ENCODE peak calls at places on chromosomes 1 and 21, in nine cellular contexts. P is mammary epithelial cell, M is fibroblast of lung, E is A549, O is esophagus squamous epithelium, F is upper lobe of left lung, Z is PC-3, C is heart left ventricle, S is GM06990. D is an unnamed sample.

GRCh38 chr1:246923900-246924299 is 7.8 kb downstream of the AHCTF1 start:
- DNase-seq in F (no peak), O (no peak), E (no peak), Z (no peak), S (no peak), M (no peak), C (no peak), P (no peak), D (no peak)

GRCh38 chr1:12426030-12426429 is 192.0 kb downstream of the DHRS3 start:
- DNase-seq in Z (no peak), O (no peak), C (no peak), M (peak; percentile 80), P (no peak), E (no peak), F (no peak), S (no peak), D (no peak)

GRCh38 chr1:36761073-36761472 is 273.2 kb downstream of the GRIK3 start:
- DNase-seq in E (no peak), C (no peak), Z (peak; percentile 41), S (no peak), O (no peak), F (no peak), P (no peak), M (no peak), D (no peak)

GRCh38 chr1:206808615-206809014 is 36.3 kb upstream of the IL10 start:
- DNase-seq in Z (peak; percentile 72), O (no peak), P (no peak), F (no peak), M (peak; percentile 43), E (no peak), S (no peak), C (no peak), D (peak; percentile 59)

GRCh38 chr21:38303300-38303699 is 46.5 kb downstream of the KCNJ15 start:
- DNase-seq in Z (peak; percentile 90), O (no peak), E (peak; percentile 14), P (peak; percentile 90), S (no peak), M (peak; percentile 89), C (no peak), F (no peak), D (peak; percentile 89)

GRCh38 chr1:226723640-226724532 is 15.2 kb downstream of the ITPKB start:
- DNase-seq in Z (peak; percentile 56), C (peak; percentile 60), E (no peak), F (no peak), O (no peak), P (peak; percentile 52), S (no peak), M (peak; percentile 74), D (peak; percentile 47)

GRCh38 chr1:64167176-64167575 is 36.2 kb upstream of the UBE2U start:
- DNase-seq in P (no peak), F (no peak), S (no peak), E (no peak), M (peak; percentile 81), O (no peak), C (no peak), Z (no peak), D (no peak)

GRCh38 chr1:231172411-231172810 is 10.6 kb downstream of the TRIM67 start:
- DNase-seq in F (no peak), C (peak; percentile 80), Z (peak; percentile 43), P (peak; percentile 6), O (no peak), M (no peak), S (no peak), E (no peak), D (peak; percentile 36)

GRCh38 chr1:114757455-114758250 is at the start of gene CSDE1:
- DNase-seq in F (peak; percentile 98), S (peak; percentile 96), P (peak; percentile 95), E (peak; percentile 91), Z (peak; percentile 98), C (peak; percentile 98), M (peak; percentile 97), O (peak; percentile 92), D (peak; percentile 98)

GRCh38 chr1:32928285-32928684 is 27.1 kb upstream of the TMEM54 start:
- DNase-seq in E (no peak), F (no peak), C (no peak), S (no peak), P (no peak), Z (no peak), O (no peak), M (no peak), D (no peak)

GRCh38 chr1:5907386-5907785 is 84.8 kb downstream of the NPHP4 start:
- DNase-seq in M (no peak), O (no peak), S (no peak), P (no peak), F (no peak), Z (no peak), E (no peak), C (no peak), D (no peak)

DNA sequence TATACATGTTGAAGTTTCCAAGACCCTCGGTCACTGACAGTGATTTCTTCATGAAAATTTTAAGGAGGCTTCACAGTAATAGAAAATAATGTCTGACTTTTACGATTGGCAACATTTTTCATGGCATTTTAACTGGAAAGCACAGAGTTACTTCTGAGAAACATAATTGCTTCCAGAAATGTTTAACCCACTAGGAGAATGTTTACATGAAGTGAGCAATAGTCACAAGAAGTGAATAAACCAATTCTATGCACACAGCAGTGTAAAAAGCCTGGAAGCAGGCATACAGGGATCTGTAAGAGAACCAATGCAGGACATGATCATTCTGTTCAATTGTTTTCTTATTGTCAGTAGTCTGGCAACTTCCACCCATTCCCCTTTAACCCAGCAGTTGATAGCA is 316.2 kb upstream of the CXADR start:
- DNase-seq in O (no peak), Z (no peak), F (no peak), E (no peak), M (no peak), P (no peak), S (no peak), C (no peak), D (no peak)
- TF ChIP-seq CTCF in O (no peak), Z (no peak), F (no peak), E (no peak), M (no peak), P (no peak), S (no peak), C (no peak), D (no peak)

GRCh38 chr1:53155945-53156344 is 13.5 kb upstream of the SLC1A7 start:
- DNase-seq in F (no peak), M (no peak), S (no peak), O (no peak), Z (no peak), C (no peak), P (no peak), E (no peak), D (no peak)
- H3K4me3 ChIP-seq in F (no peak overlapping the region), M (no peak overlapping the region), S (no peak overlapping the region), O (no peak overlapping the region), Z (no peak overlapping the region), C (no peak overlapping the region), P (no peak overlapping the region), E (no peak overlapping the region), D (no peak overlapping the region)

DNA sequence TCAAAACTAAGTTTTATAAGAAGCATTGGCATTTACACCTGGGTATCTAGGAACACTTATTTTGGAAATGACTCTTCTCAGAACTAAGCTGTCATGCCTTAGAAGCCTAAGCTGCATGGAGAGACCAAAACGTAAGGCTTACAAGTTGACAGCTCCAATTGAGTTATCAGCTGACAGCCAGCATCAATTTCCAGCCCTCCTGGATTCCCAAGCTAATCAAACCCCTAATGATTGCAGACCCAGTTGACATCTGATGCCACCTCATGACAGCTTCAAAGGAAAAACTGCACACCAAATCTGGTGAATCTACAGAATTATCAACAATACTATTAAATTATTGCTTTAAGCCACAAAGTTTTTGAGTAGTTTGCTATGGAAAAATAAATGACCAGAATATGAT is 187.6 kb upstream of the PRMT6 start:
- DNase-seq in P (no peak), Z (no peak), C (no peak), E (no peak), F (no peak), S (no peak), M (no peak), O (no peak), D (no peak)
- TF ChIP-seq CTCF in P (no peak), Z (no peak), C (no peak), E (no peak), F (no peak), S (no peak), M (no peak), O (no peak), D (no peak)

GRCh38 chr1:211587123-211587522 is 8.2 kb upstream of the SLC30A1 start:
- DNase-seq in Z (no peak), E (no peak), F (no peak), C (no peak), O (no peak), P (no peak), S (no peak), M (no peak), D (no peak)

GRCh38 chr1:211588711-211589110 is 9.8 kb upstream of the SLC30A1 start:
- DNase-seq in C (no peak), S (no peak), P (peak; percentile 65), E (no peak), O (no peak), Z (no peak), F (no peak), M (no peak), D (peak; percentile 65)

GRCh38 chr1:211596418-211597181 is 17.6 kb upstream of the SLC30A1 start:
- DNase-seq in E (no peak), Z (no peak), O (no peak), F (no peak), S (no peak), C (no peak), P (no peak), M (no peak), D (no peak)

GRCh38 chr1:211589782-211590721 is 11.1 kb upstream of the SLC30A1 start:
- DNase-seq in E (no peak), C (peak; percentile 83), M (peak; percentile 90), P (peak; percentile 26), O (no peak), F (no peak), Z (no peak), S (no peak), D (peak; percentile 81)

DNA sequence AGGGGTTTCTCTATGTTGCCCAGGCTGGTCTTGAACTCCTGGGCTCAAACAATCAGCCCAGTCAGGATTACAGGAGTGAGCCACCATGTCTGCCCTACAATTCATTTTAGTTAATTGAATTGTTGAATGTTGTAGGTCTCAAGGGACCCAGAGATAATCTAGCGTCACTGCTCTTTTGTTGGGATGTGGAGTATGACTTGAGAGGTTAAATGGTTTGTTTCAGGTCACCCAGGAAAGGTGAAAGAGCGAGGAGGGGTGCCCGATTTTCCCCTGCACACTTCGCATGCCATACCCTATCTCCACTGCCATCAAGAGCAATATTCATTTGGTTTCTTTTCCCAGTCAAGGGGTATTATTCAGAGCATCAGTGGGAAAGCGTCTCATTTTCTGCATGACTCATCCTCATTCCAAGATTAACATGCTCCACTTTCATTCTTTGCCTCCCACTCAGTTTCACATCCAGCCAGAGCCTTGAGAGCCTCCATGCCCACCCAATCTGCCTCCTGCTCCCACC is 13.1 kb upstream of the SLC30A1 start:
- DNase-seq in Z (peak; percentile 66), P (peak; percentile 84), S (no peak), E (peak; percentile 28), M (peak; percentile 95), O (no peak), F (no peak), C (no peak), D (peak; percentile 76)
- H3K4me3 ChIP-seq in Z (no peak overlapping the region), P (no peak overlapping the region), S (no peak overlapping the region), E (no peak overlapping the region), M (no peak overlapping the region), O (no peak overlapping the region), F (no peak overlapping the region), C (no peak overlapping the region), D (no peak overlapping the region)

D was measured in epithelial cell of esophagus.